ENCODE peak calls at places on chromosomes 11 and 22, in eight cellular contexts. T is NCI-H1092, U is activated gamma-delta T cell treated with Interleukin-2 at 50 U/mL for 16 hours, E is body of pancreas, H is globus pallidus, L is colonic mucosa, W is GM03348, D is fibroblast of lung. I is an unnamed sample.

GRCh38 chr11:114191893-114192292 is 104.3 kb upstream of the NNMT start:
- DNase-seq in T (no peak), L (no peak), H (no peak), D (no peak), W (no peak), E (no peak), U (no peak), I (no peak)

GRCh38 chr22:22408269-22408668 is 100.3 kb downstream of the ZNF280B start:
- DNase-seq in U (no peak), D (no peak), T (no peak), H (no peak), W (no peak), E (no peak), L (no peak), I (no peak)

GRCh38 chr22:27250418-27250817 is 551.1 kb downstream of the MN1 start:
- DNase-seq in L (no peak), E (no peak), W (no peak), T (no peak), D (no peak), U (no peak), H (no peak), I (no peak)

GRCh38 chr11:29333993-29334780 is 682.6 kb downstream of the KCNA4 start:
- DNase-seq in E (no peak), U (no peak), L (no peak), H (peak), D (peak), W (peak), T (peak), I (peak)

GRCh38 chr11:134144744-134145143 is 75.9 kb downstream of the JAM3 start:
- DNase-seq in D (no peak), T (no peak), H (no peak), W (no peak), L (no peak), U (no peak), E (no peak), I (no peak)

GRCh38 chr22:33474587-33474986 is 416.4 kb upstream of the SYN3 start:
- DNase-seq in U (no peak), W (no peak), L (no peak), T (no peak), H (no peak), D (peak), E (no peak), I (no peak)

GRCh38 chr22:30823015-30823370 is 128.3 kb downstream of the OSBP2 start:
- DNase-seq in L (no peak), H (no peak), D (no peak), U (no peak), W (no peak), E (no peak), T (no peak), I (no peak)

GRCh38 chr22:25419247-25420113 is 145.0 kb upstream of the GRK3 start:
- DNase-seq in W (no peak), U (no peak), H (no peak), D (no peak), T (no peak), L (peak), E (no peak), I (no peak)

GRCh38 chr11:40290031-40290650 is 1169.3 kb downstream of the LRRC4C start:
- DNase-seq in W (no peak), H (peak), E (no peak), D (peak), U (no peak), L (no peak), T (no peak), I (no peak)

GRCh38 chr11:75597636-75598035 is 35.6 kb downstream of the SERPINH1 start:
- DNase-seq in H (no peak), W (no peak), U (no peak), E (no peak), D (no peak), L (no peak), T (peak), I (peak)

I was measured in HTR-8/SVneo.